ENCODE peak calls at places on chromosomes 12 and 14, in eight cellular contexts. One of them, this sample, is unnamed.

GRCh38 chr12:14954269-14954668 is 7.1 kb downstream of the ARHGDIB start:
- DNase-seq in testis: no peak
- DNase-seq in suprapubic skin: no peak
- DNase-seq in heart right ventricle: no peak
- DNase-seq in kidney: no peak
- DNase-seq in upper lobe of left lung: no peak
- DNase-seq in stomach: no peak
- DNase-seq in CD8-positive, alpha-beta T cell: peak; percentile 36
- DNase-seq in this sample: no peak

GRCh38 chr12:102093319-102093718 is 26.6 kb downstream of the NUP37 start:
- DNase-seq in testis: no peak
- DNase-seq in suprapubic skin: no peak
- DNase-seq in heart right ventricle: no peak
- DNase-seq in kidney: no peak
- DNase-seq in upper lobe of left lung: no peak
- DNase-seq in stomach: no peak
- DNase-seq in CD8-positive, alpha-beta T cell: no peak
- DNase-seq in this sample: no peak

GRCh38 chr14:31435276-31435675 is 14.9 kb upstream of the HEATR5A start:
- DNase-seq in testis: no peak
- DNase-seq in suprapubic skin: no peak
- DNase-seq in heart right ventricle: no peak
- DNase-seq in kidney: no peak
- DNase-seq in upper lobe of left lung: no peak
- DNase-seq in stomach: no peak
- DNase-seq in CD8-positive, alpha-beta T cell: no peak
- DNase-seq in this sample: no peak

GRCh38 chr14:69614592-69614991 is 3.2 kb downstream of the SUSD6 start:
- DNase-seq in testis: peak; percentile 53
- DNase-seq in suprapubic skin: no peak
- DNase-seq in heart right ventricle: peak; percentile 36
- DNase-seq in kidney: no peak
- DNase-seq in upper lobe of left lung: peak; percentile 85
- DNase-seq in stomach: no peak
- DNase-seq in CD8-positive, alpha-beta T cell: no peak
- DNase-seq in this sample: no peak

GRCh38 chr14:61695695-61696527 is 598 bp downstream of the HIF1A start:
- DNase-seq in testis: peak; percentile 77
- DNase-seq in suprapubic skin: peak; percentile 86
- DNase-seq in heart right ventricle: peak; percentile 67
- DNase-seq in kidney: peak; percentile 93
- DNase-seq in upper lobe of left lung: peak; percentile 72
- DNase-seq in stomach: peak; percentile 53
- DNase-seq in CD8-positive, alpha-beta T cell: peak; percentile 43
- DNase-seq in this sample: peak; percentile 67

GRCh38 chr12:110846615-110847566 is at the start of gene CCDC63:
- DNase-seq in testis: peak; percentile 66
- DNase-seq in suprapubic skin: peak; percentile 82
- DNase-seq in heart right ventricle: peak; percentile 50
- DNase-seq in kidney: peak; percentile 88
- DNase-seq in upper lobe of left lung: peak; percentile 46
- DNase-seq in stomach: peak; percentile 58
- DNase-seq in CD8-positive, alpha-beta T cell: peak; percentile 36
- DNase-seq in this sample: peak; percentile 25

GRCh38 chr14:92733007-92733406 is 15.4 kb downstream of the LGMN start:
- DNase-seq in testis: no peak
- DNase-seq in suprapubic skin: no peak
- DNase-seq in heart right ventricle: no peak
- DNase-seq in kidney: no peak
- DNase-seq in upper lobe of left lung: no peak
- DNase-seq in stomach: no peak
- DNase-seq in CD8-positive, alpha-beta T cell: no peak
- DNase-seq in this sample: no peak

GRCh38 chr12:121196902-121197301 is 13.0 kb upstream of the P2RX4 start:
- DNase-seq in testis: no peak
- DNase-seq in suprapubic skin: no peak
- DNase-seq in heart right ventricle: no peak
- DNase-seq in kidney: no peak
- DNase-seq in upper lobe of left lung: peak; percentile 55
- DNase-seq in stomach: no peak
- DNase-seq in CD8-positive, alpha-beta T cell: no peak
- DNase-seq in this sample: no peak

GRCh38 chr12:124347805-124348658 is 53.1 kb downstream of the RFLNA start:
- DNase-seq in testis: no peak
- DNase-seq in suprapubic skin: no peak
- DNase-seq in heart right ventricle: no peak
- DNase-seq in kidney: peak; percentile 66
- DNase-seq in upper lobe of left lung: no peak
- DNase-seq in stomach: no peak
- DNase-seq in CD8-positive, alpha-beta T cell: peak; percentile 38
- DNase-seq in this sample: peak; percentile 43

GRCh38 chr14:101851716-101852395 is 90.3 kb downstream of the PPP2R5C start:
- DNase-seq in testis: no peak
- DNase-seq in suprapubic skin: no peak
- DNase-seq in heart right ventricle: no peak
- DNase-seq in kidney: no peak
- DNase-seq in upper lobe of left lung: no peak
- DNase-seq in stomach: no peak
- DNase-seq in CD8-positive, alpha-beta T cell: no peak
- DNase-seq in this sample: no peak

GRCh38 chr12:93116632-93117031 is 187.5 kb upstream of the EEA1 start:
- DNase-seq in testis: no peak
- DNase-seq in suprapubic skin: no peak
- DNase-seq in heart right ventricle: no peak
- DNase-seq in kidney: no peak
- DNase-seq in upper lobe of left lung: peak; percentile 64
- DNase-seq in stomach: no peak
- DNase-seq in CD8-positive, alpha-beta T cell: no peak
- DNase-seq in this sample: no peak

GRCh38 chr12:117518594-117519270 is 157.3 kb upstream of the NOS1 start:
- DNase-seq in testis: peak; percentile 21
- DNase-seq in suprapubic skin: no peak
- DNase-seq in heart right ventricle: no peak
- DNase-seq in kidney: no peak
- DNase-seq in upper lobe of left lung: peak; percentile 35
- DNase-seq in stomach: no peak
- DNase-seq in CD8-positive, alpha-beta T cell: no peak
- DNase-seq in this sample: peak; percentile 69

GRCh38 chr12:88996389-88996788 is 355.9 kb downstream of the DUSP6 start:
- DNase-seq in testis: no peak
- DNase-seq in suprapubic skin: no peak
- DNase-seq in heart right ventricle: no peak
- DNase-seq in kidney: no peak
- DNase-seq in upper lobe of left lung: no peak
- DNase-seq in stomach: no peak
- DNase-seq in CD8-positive, alpha-beta T cell: no peak
- DNase-seq in this sample: no peak

GRCh38 chr12:65123435-65124063 is 2.4 kb upstream of the WIF1 start:
- DNase-seq in testis: no peak
- DNase-seq in suprapubic skin: no peak
- DNase-seq in heart right ventricle: no peak
- DNase-seq in kidney: no peak
- DNase-seq in upper lobe of left lung: no peak
- DNase-seq in stomach: no peak
- DNase-seq in CD8-positive, alpha-beta T cell: no peak
- DNase-seq in this sample: peak; percentile 17

GRCh38 chr12:33438890-33439586 is 581 bp downstream of the SYT10 start:
- DNase-seq in testis: peak; percentile 28
- DNase-seq in suprapubic skin: no peak
- DNase-seq in heart right ventricle: no peak
- DNase-seq in kidney: peak; percentile 72
- DNase-seq in upper lobe of left lung: no peak
- DNase-seq in stomach: no peak
- DNase-seq in CD8-positive, alpha-beta T cell: no peak
- DNase-seq in this sample: no peak

GRCh38 chr14:100132903-100133510 is 26.4 kb downstream of the DEGS2 start:
- DNase-seq in testis: no peak
- DNase-seq in suprapubic skin: no peak
- DNase-seq in heart right ventricle: no peak
- DNase-seq in kidney: no peak
- DNase-seq in upper lobe of left lung: no peak
- DNase-seq in stomach: no peak
- DNase-seq in CD8-positive, alpha-beta T cell: no peak
- DNase-seq in this sample: no peak

GRCh38 chr12:119988440-119988787 is 622 bp upstream of the BICDL1 start:
- DNase-seq in testis: no peak
- DNase-seq in suprapubic skin: no peak
- DNase-seq in heart right ventricle: no peak
- DNase-seq in kidney: no peak
- DNase-seq in upper lobe of left lung: no peak
- DNase-seq in stomach: no peak
- DNase-seq in CD8-positive, alpha-beta T cell: no peak
- DNase-seq in this sample: no peak

GRCh38 chr12:52687527-52688385 is 7.5 kb upstream of the KRT1 start:
- DNase-seq in testis: no peak
- DNase-seq in suprapubic skin: no peak
- DNase-seq in heart right ventricle: no peak
- DNase-seq in kidney: no peak
- DNase-seq in upper lobe of left lung: no peak
- DNase-seq in stomach: no peak
- DNase-seq in CD8-positive, alpha-beta T cell: peak; percentile 29
- DNase-seq in this sample: no peak

GRCh38 chr12:83093426-83093825 is 406.7 kb downstream of the TMTC2 start:
- DNase-seq in testis: no peak
- DNase-seq in suprapubic skin: no peak
- DNase-seq in heart right ventricle: no peak
- DNase-seq in kidney: no peak
- DNase-seq in upper lobe of left lung: no peak
- DNase-seq in stomach: no peak
- DNase-seq in CD8-positive, alpha-beta T cell: no peak
- DNase-seq in this sample: no peak

GRCh38 chr12:131103614-131104463 is 150.1 kb downstream of the ADGRD1 start:
- DNase-seq in testis: no peak
- DNase-seq in suprapubic skin: peak; percentile 76
- DNase-seq in heart right ventricle: no peak
- DNase-seq in kidney: peak; percentile 71
- DNase-seq in upper lobe of left lung: peak; percentile 18
- DNase-seq in stomach: peak; percentile 3
- DNase-seq in CD8-positive, alpha-beta T cell: no peak
- DNase-seq in this sample: no peak

GRCh38 chr14:37032863-37033262 is 139.5 kb downstream of the SLC25A21 start:
- DNase-seq in testis: no peak
- DNase-seq in suprapubic skin: no peak
- DNase-seq in heart right ventricle: no peak
- DNase-seq in kidney: no peak
- DNase-seq in upper lobe of left lung: no peak
- DNase-seq in stomach: no peak
- DNase-seq in CD8-positive, alpha-beta T cell: no peak
- DNase-seq in this sample: no peak

GRCh38 chr12:75660107-75660530 is 148.7 kb upstream of the KRR1 start:
- DNase-seq in testis: no peak
- DNase-seq in suprapubic skin: no peak
- DNase-seq in heart right ventricle: no peak
- DNase-seq in kidney: no peak
- DNase-seq in upper lobe of left lung: no peak
- DNase-seq in stomach: no peak
- DNase-seq in CD8-positive, alpha-beta T cell: no peak
- DNase-seq in this sample: no peak

GRCh38 chr14:75340921-75341320 is 62.3 kb downstream of the FOS start:
- DNase-seq in testis: peak; percentile 87
- DNase-seq in suprapubic skin: peak; percentile 93
- DNase-seq in heart right ventricle: peak; percentile 95
- DNase-seq in kidney: peak; percentile 93
- DNase-seq in upper lobe of left lung: peak; percentile 89
- DNase-seq in stomach: peak; percentile 67
- DNase-seq in CD8-positive, alpha-beta T cell: no peak
- DNase-seq in this sample: peak; percentile 54

GRCh38 chr12:105921872-105922669 is 216.7 kb downstream of the NUAK1 start:
- DNase-seq in testis: no peak
- DNase-seq in suprapubic skin: no peak
- DNase-seq in heart right ventricle: peak; percentile 32
- DNase-seq in kidney: no peak
- DNase-seq in upper lobe of left lung: no peak
- DNase-seq in stomach: no peak
- DNase-seq in CD8-positive, alpha-beta T cell: no peak
- DNase-seq in this sample: no peak

GRCh38 chr14:90381011-90381790 is 15.6 kb upstream of the CALM1 start:
- DNase-seq in testis: peak; percentile 71
- DNase-seq in suprapubic skin: no peak
- DNase-seq in heart right ventricle: peak; percentile 26
- DNase-seq in kidney: no peak
- DNase-seq in upper lobe of left lung: peak; percentile 57
- DNase-seq in stomach: peak; percentile 34
- DNase-seq in CD8-positive, alpha-beta T cell: no peak
- DNase-seq in this sample: peak; percentile 64
- H3K4me3 ChIP-seq in testis: no peak overlapping the region
- H3K4me3 ChIP-seq in suprapubic skin: peak overlapping the region; percentile 66
- H3K4me3 ChIP-seq in heart right ventricle: peak overlapping the region; percentile 68
- H3K4me3 ChIP-seq in kidney: peak overlapping the region; percentile 88
- H3K4me3 ChIP-seq in upper lobe of left lung: no peak overlapping the region
- H3K4me3 ChIP-seq in stomach: no peak overlapping the region
- H3K4me3 ChIP-seq in CD8-positive, alpha-beta T cell: no peak overlapping the region
- H3K4me3 ChIP-seq in this sample: no peak overlapping the region

DNA sequence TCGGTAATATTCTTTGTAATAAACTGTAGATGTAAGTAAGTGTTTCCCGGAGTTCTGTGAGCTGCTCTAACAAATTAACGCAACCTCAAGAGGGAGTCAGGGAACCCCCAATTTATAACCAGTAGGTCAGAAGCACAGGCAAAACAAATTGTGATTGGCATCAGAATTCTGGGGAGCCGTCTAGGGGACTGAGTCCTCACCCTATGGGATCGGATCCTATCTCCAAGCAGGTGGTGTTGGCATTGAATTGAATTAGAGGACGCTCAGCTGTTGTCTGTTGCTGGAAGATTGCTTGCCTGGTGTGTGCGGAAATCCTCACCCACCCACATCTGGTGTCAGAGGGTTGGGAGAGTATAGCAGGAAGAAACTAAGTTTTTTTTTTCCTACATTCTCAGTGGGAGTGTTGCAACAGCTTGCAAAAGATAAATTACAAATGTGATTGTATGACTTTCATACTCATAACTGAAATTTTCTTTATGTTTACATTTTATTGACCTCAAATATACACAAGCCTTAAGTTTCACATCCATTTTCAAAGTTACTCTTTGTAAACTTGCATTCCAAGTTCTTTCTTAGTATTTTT is 5.5 kb downstream of the TMEM52B start:
- DNase-seq in testis: no peak
- DNase-seq in suprapubic skin: no peak
- DNase-seq in heart right ventricle: no peak
- DNase-seq in kidney: no peak
- DNase-seq in upper lobe of left lung: peak; percentile 46
- DNase-seq in stomach: no peak
- DNase-seq in CD8-positive, alpha-beta T cell: no peak
- DNase-seq in this sample: no peak
- H3K27ac ChIP-seq in testis: no peak overlapping the region
- H3K27ac ChIP-seq in suprapubic skin: no peak overlapping the region
- H3K27ac ChIP-seq in heart right ventricle: no peak overlapping the region
- H3K27ac ChIP-seq in kidney: peak overlapping the region; percentile 66
- H3K27ac ChIP-seq in upper lobe of left lung: peak overlapping the region; percentile 44
- H3K27ac ChIP-seq in stomach: no peak overlapping the region
- H3K27ac ChIP-seq in CD8-positive, alpha-beta T cell: no peak overlapping the region
- H3K27ac ChIP-seq in this sample: no peak overlapping the region

GRCh38 chr12:99282670-99283069 is 364.9 kb upstream of the GARIN6 start:
- DNase-seq in testis: no peak
- DNase-seq in suprapubic skin: no peak
- DNase-seq in heart right ventricle: no peak
- DNase-seq in kidney: no peak
- DNase-seq in upper lobe of left lung: no peak
- DNase-seq in stomach: no peak
- DNase-seq in CD8-positive, alpha-beta T cell: no peak
- DNase-seq in this sample: no peak
- H3K4me3 ChIP-seq in testis: no peak overlapping the region
- H3K4me3 ChIP-seq in suprapubic skin: no peak overlapping the region
- H3K4me3 ChIP-seq in heart right ventricle: no peak overlapping the region
- H3K4me3 ChIP-seq in kidney: no peak overlapping the region
- H3K4me3 ChIP-seq in upper lobe of left lung: no peak overlapping the region
- H3K4me3 ChIP-seq in stomach: no peak overlapping the region
- H3K4me3 ChIP-seq in CD8-positive, alpha-beta T cell: no peak overlapping the region
- H3K4me3 ChIP-seq in this sample: no peak overlapping the region

GRCh38 chr14:104579507-104579906 is at the start of gene C14orf180:
- DNase-seq in testis: peak; percentile 22
- DNase-seq in suprapubic skin: no peak
- DNase-seq in heart right ventricle: peak; percentile 59
- DNase-seq in kidney: no peak
- DNase-seq in upper lobe of left lung: no peak
- DNase-seq in stomach: peak; percentile 82
- DNase-seq in CD8-positive, alpha-beta T cell: no peak
- DNase-seq in this sample: peak; percentile 84
- H3K27ac ChIP-seq in testis: no peak within 1 kb of the TSS
- H3K27ac ChIP-seq in suprapubic skin: no peak within 1 kb of the TSS
- H3K27ac ChIP-seq in heart right ventricle: peak within 1 kb of the TSS; percentile 95
- H3K27ac ChIP-seq in kidney: peak within 1 kb of the TSS; percentile 28
- H3K27ac ChIP-seq in upper lobe of left lung: no peak within 1 kb of the TSS
- H3K27ac ChIP-seq in stomach: peak within 1 kb of the TSS; percentile 41
- H3K27ac ChIP-seq in CD8-positive, alpha-beta T cell: no peak within 1 kb of the TSS
- H3K27ac ChIP-seq in this sample: peak within 1 kb of the TSS; percentile 57